ENCODE peak calls at places on chromosomes 5 and 9, in six cellular contexts. O, X, I, J, M and E are unnamed samples.

GRCh38 chr5:32506251-32506661 is 61.7 kb upstream of the ZFR start:
- DNase-seq in I (no peak), M (peak; percentile 19), J (no peak), O (no peak), X (no peak), E (no peak)

GRCh38 chr5:34624711-34625110 is 31.4 kb upstream of the RAI14 start:
- DNase-seq in O (no peak), J (no peak), I (no peak), M (no peak), X (no peak), E (no peak)

GRCh38 chr9:88574993-88575392 is 40.0 kb downstream of the NXNL2 start:
- DNase-seq in X (no peak), J (no peak), M (no peak), O (no peak), I (no peak), E (no peak)

GRCh38 chr5:9188131-9188530 is 357.7 kb downstream of the SEMA5A start:
- DNase-seq in I (no peak), X (no peak), M (peak; percentile 61), J (no peak), O (no peak), E (no peak)

GRCh38 chr9:8071445-8071798 is 271.8 kb upstream of the DMAC1 start:
- DNase-seq in O (no peak), I (peak; percentile 17), X (no peak), M (no peak), J (no peak), E (no peak)

GRCh38 chr9:101485873-101486692 is 47.6 kb upstream of the RNF20 start:
- DNase-seq in J (peak; percentile 67), I (peak; percentile 47), X (peak; percentile 42), O (no peak), M (no peak), E (peak; percentile 59)

GRCh38 chr9:36470891-36471290 is 70.8 kb upstream of the RNF38 start:
- DNase-seq in O (peak; percentile 32), M (no peak), I (no peak), X (no peak), J (no peak), E (peak; percentile 49)

GRCh38 chr5:40559306-40559705 is 120.4 kb upstream of the PTGER4 start:
- DNase-seq in I (no peak), J (no peak), O (no peak), X (no peak), M (no peak), E (no peak)

GRCh38 chr9:20988916-20989315 is 42.5 kb downstream of the HACD4 start:
- DNase-seq in M (peak; percentile 80), X (no peak), O (no peak), J (no peak), I (no peak), E (no peak)

GRCh38 chr5:88675758-88676636 is 207.0 kb downstream of the MEF2C start:
- DNase-seq in J (no peak), M (no peak), O (no peak), X (peak; percentile 85), I (peak; percentile 90), E (peak; percentile 49)

GRCh38 chr9:87214991-87215390 is 267.7 kb upstream of the GAS1 start:
- DNase-seq in I (no peak), X (no peak), M (no peak), O (no peak), J (no peak), E (no peak)

GRCh38 chr9:116423149-116423548 is 264.0 kb upstream of the TRIM32 start:
- DNase-seq in M (no peak), X (no peak), O (no peak), J (no peak), I (no peak), E (no peak)

GRCh38 chr5:165620394-165620793 is 2115.0 kb downstream of the MAT2B start:
- DNase-seq in J (no peak), M (no peak), I (no peak), X (no peak), O (no peak), E (peak; percentile 34)

GRCh38 chr5:40277161-40277906 is 402.4 kb upstream of the PTGER4 start:
- DNase-seq in M (no peak), O (no peak), J (no peak), I (no peak), X (no peak), E (no peak)

GRCh38 chr5:123157797-123158528 is 68.9 kb downstream of the PRDM6 start:
- DNase-seq in J (no peak), O (no peak), X (no peak), I (no peak), M (peak; percentile 9), E (no peak)

DNA sequence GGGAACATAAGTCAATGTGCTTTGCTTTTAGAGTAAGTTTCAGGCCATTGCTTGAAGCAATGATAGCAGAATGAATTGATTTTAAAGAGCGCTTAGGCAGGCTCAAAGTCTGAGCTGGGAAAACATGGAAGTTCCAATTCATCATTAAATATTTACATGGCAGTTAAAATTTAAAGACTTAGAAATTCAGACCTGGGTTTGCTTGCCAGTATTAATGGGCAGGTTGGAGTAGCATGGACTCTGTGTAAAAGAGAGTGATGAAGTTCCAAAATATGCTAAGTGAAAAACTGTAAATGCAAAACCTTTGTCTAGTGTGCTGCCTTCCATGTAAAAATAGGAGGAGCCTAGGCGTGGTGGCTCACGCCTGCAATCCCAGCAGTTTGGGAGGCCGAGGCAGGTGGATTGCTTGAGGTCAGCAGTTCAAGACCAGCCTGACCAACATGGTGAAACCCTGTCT is 48.3 kb upstream of the PIK3R1 start:
- DNase-seq in M (no peak), O (no peak), J (no peak), X (no peak), I (no peak), E (no peak)
- TF ChIP-seq CTCF in M (no peak), O (no peak), J (no peak), X (no peak), I (no peak), E (no peak)

GRCh38 chr5:65967288-65968066 is 41.1 kb downstream of the ERBIN start:
- DNase-seq in M (no peak), J (no peak), O (no peak), I (no peak), X (no peak), E (no peak)

GRCh38 chr5:65955746-65956145 is 29.4 kb downstream of the ERBIN start:
- DNase-seq in X (no peak), M (no peak), I (no peak), O (no peak), J (no peak), E (no peak)

GRCh38 chr5:65961644-65962043 is 35.3 kb downstream of the ERBIN start:
- DNase-seq in O (no peak), X (no peak), J (no peak), I (no peak), M (peak; percentile 8), E (no peak)
- H3K27ac ChIP-seq in O (no peak overlapping the region), X (no peak overlapping the region), J (no peak overlapping the region), I (no peak overlapping the region), M (no peak overlapping the region), E (no peak overlapping the region)

GRCh38 chr5:41878173-41878572 is 7.9 kb upstream of the OXCT1 start:
- DNase-seq in O (no peak), J (no peak), M (no peak), I (no peak), X (no peak), E (no peak)

GRCh38 chr5:41876678-41877077 is 6.5 kb upstream of the OXCT1 start:
- DNase-seq in J (no peak), M (peak; percentile 36), X (no peak), O (no peak), I (no peak), E (no peak)

GRCh38 chr5:41877408-41877807 is 7.2 kb upstream of the OXCT1 start:
- DNase-seq in I (no peak), O (no peak), X (no peak), J (no peak), M (no peak), E (no peak)

GRCh38 chr5:41874512-41875060 is 4.4 kb upstream of the OXCT1 start:
- DNase-seq in X (no peak), I (no peak), O (no peak), J (no peak), M (no peak), E (no peak)

DNA sequence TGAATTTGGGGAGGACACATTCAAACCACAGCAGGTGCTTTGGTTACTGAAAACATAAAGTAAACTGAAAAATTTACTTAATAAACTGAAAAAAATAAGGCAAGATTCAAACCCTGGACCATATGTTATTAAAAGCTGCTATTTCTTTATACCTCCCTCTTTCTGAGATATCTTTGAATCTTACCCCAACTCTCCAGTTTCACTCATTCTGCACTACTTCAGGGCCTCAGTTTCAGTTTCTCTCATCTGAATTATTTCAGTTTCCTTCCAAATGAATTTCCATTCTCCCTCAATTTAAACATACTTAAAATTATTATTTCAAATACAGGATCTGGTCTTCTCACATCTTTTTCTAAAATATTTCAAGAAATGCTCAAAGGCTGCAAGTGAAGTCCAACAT is 4.9 kb upstream of the OXCT1 start:
- DNase-seq in I (no peak), J (no peak), O (no peak), X (no peak), M (no peak), E (no peak)
- TF ChIP-seq CTCF in I (no peak), J (no peak), O (no peak), X (no peak), M (no peak), E (no peak)

GRCh38 chr9:111561165-111561719 is 36.3 kb downstream of the ZNF483 start:
- DNase-seq in O (no peak), M (no peak), I (no peak), J (no peak), X (no peak), E (no peak)

GRCh38 chr9:111566234-111566633 is 33.2 kb downstream of the PTGR1 start:
- DNase-seq in M (no peak), J (no peak), I (no peak), O (no peak), X (peak; percentile 25), E (peak; percentile 13)
- H3K27ac ChIP-seq in M (no peak overlapping the region), J (no peak overlapping the region), I (no peak overlapping the region), O (no peak overlapping the region), X (no peak overlapping the region), E (no peak overlapping the region)

GRCh38 chr5:168296687-168297086 is 5.2 kb downstream of the WWC1 start:
- DNase-seq in O (no peak), I (no peak), X (no peak), M (no peak), J (no peak), E (no peak)

GRCh38 chr5:168292783-168293696 is 1.6 kb downstream of the WWC1 start:
- DNase-seq in J (no peak), O (no peak), X (no peak), I (peak; percentile 26), M (no peak), E (no peak)

GRCh38 chr5:168298949-168299348 is 7.5 kb downstream of the WWC1 start:
- DNase-seq in I (no peak), J (no peak), M (no peak), O (no peak), X (no peak), E (no peak)

GRCh38 chr5:168291961-168292782 is 727 bp downstream of the WWC1 start:
- DNase-seq in X (no peak), J (no peak), O (peak; percentile 28), M (no peak), I (peak; percentile 67), E (peak; percentile 53)

GRCh38 chr5:168295574-168296201 is 4.2 kb downstream of the WWC1 start:
- DNase-seq in J (no peak), M (peak; percentile 80), O (peak; percentile 81), X (no peak), I (no peak), E (peak; percentile 66)
- TF ChIP-seq CTCF in J (no peak), M (peak; percentile 49), O (peak; percentile 80), X (no peak), I (peak; percentile 26), E (peak; percentile 19)